ENCODE peak calls at places on chromosome 12, in ten cellular contexts. One of them, this sample, is unnamed. For H3K9me3, the result is how much of the 10 kb centered on the place peaks cover.

GRCh38 chr12:108080363-108080762 is 48.7 kb upstream of the WSCD2 start:
- DNase-seq in IMR-90: no peak
- DNase-seq in lung: no peak
- DNase-seq in neuronal stem cell: no peak
- DNase-seq in SJCRH30: no peak
- DNase-seq in GM23248: no peak
- DNase-seq in tibial artery: no peak
- DNase-seq in ovary: no peak
- DNase-seq in right atrium auricular region: no peak
- DNase-seq in upper lobe of right lung: no peak
- DNase-seq in this sample: no peak

GRCh38 chr12:73180734-73181133 is 908.6 kb downstream of the TRHDE start:
- DNase-seq in upper lobe of right lung: no peak
- DNase-seq in neuronal stem cell: no peak
- DNase-seq in IMR-90: no peak
- DNase-seq in lung: no peak
- DNase-seq in SJCRH30: no peak
- DNase-seq in ovary: no peak
- DNase-seq in right atrium auricular region: no peak
- DNase-seq in GM23248: no peak
- DNase-seq in tibial artery: no peak
- DNase-seq in this sample: no peak

GRCh38 chr12:84874125-84874824 is 38.3 kb downstream of the SLC6A15 start:
- DNase-seq in upper lobe of right lung: no peak
- DNase-seq in SJCRH30: peak
- DNase-seq in lung: no peak
- DNase-seq in neuronal stem cell: peak
- DNase-seq in IMR-90: peak
- DNase-seq in right atrium auricular region: no peak
- DNase-seq in ovary: no peak
- DNase-seq in tibial artery: no peak
- DNase-seq in GM23248: peak
- DNase-seq in this sample: no peak

GRCh38 chr12:117044311-117044710 is 54.9 kb downstream of the TESC start:
- DNase-seq in ovary: no peak
- DNase-seq in upper lobe of right lung: no peak
- DNase-seq in GM23248: no peak
- DNase-seq in tibial artery: no peak
- DNase-seq in right atrium auricular region: no peak
- DNase-seq in SJCRH30: no peak
- DNase-seq in IMR-90: no peak
- DNase-seq in lung: no peak
- DNase-seq in neuronal stem cell: no peak
- DNase-seq in this sample: no peak

GRCh38 chr12:51391047-51391837 is at the start of gene GALNT6:
- DNase-seq in right atrium auricular region: no peak
- DNase-seq in neuronal stem cell: peak
- DNase-seq in tibial artery: no peak
- DNase-seq in upper lobe of right lung: peak
- DNase-seq in IMR-90: no peak
- DNase-seq in ovary: no peak
- DNase-seq in SJCRH30: no peak
- DNase-seq in GM23248: no peak
- DNase-seq in lung: no peak
- DNase-seq in this sample: peak

GRCh38 chr12:90953956-90954421 is 987 bp downstream of the CCER1 start:
- DNase-seq in upper lobe of right lung: peak
- DNase-seq in neuronal stem cell: no peak
- DNase-seq in right atrium auricular region: no peak
- DNase-seq in lung: no peak
- DNase-seq in IMR-90: no peak
- DNase-seq in tibial artery: no peak
- DNase-seq in ovary: no peak
- DNase-seq in SJCRH30: no peak
- DNase-seq in GM23248: no peak
- DNase-seq in this sample: no peak

GRCh38 chr12:122079532-122080081 is 1.1 kb downstream of the MLXIP start:
- DNase-seq in IMR-90: no peak
- DNase-seq in neuronal stem cell: no peak
- DNase-seq in tibial artery: peak
- DNase-seq in upper lobe of right lung: peak
- DNase-seq in right atrium auricular region: no peak
- DNase-seq in GM23248: peak
- DNase-seq in SJCRH30: peak
- DNase-seq in lung: no peak
- DNase-seq in ovary: no peak
- DNase-seq in this sample: no peak

GRCh38 chr12:14913381-14913781 is 25.0 kb downstream of the ERP27 start:
- DNase-seq in lung: no peak
- DNase-seq in ovary: no peak
- DNase-seq in SJCRH30: peak
- DNase-seq in neuronal stem cell: no peak
- DNase-seq in tibial artery: no peak
- DNase-seq in upper lobe of right lung: no peak
- DNase-seq in right atrium auricular region: peak
- DNase-seq in IMR-90: no peak
- DNase-seq in GM23248: no peak
- DNase-seq in this sample: no peak

GRCh38 chr12:118925407-118926202 is 55.7 kb upstream of the SRRM4 start:
- DNase-seq in lung: no peak
- DNase-seq in right atrium auricular region: no peak
- DNase-seq in GM23248: no peak
- DNase-seq in tibial artery: no peak
- DNase-seq in upper lobe of right lung: no peak
- DNase-seq in IMR-90: no peak
- DNase-seq in ovary: no peak
- DNase-seq in SJCRH30: no peak
- DNase-seq in neuronal stem cell: no peak
- DNase-seq in this sample: no peak

GRCh38 chr12:39990122-39991101 is 115.5 kb downstream of the SLC2A13 start:
- DNase-seq in IMR-90: peak
- DNase-seq in upper lobe of right lung: peak
- DNase-seq in tibial artery: no peak
- DNase-seq in SJCRH30: peak
- DNase-seq in lung: peak
- DNase-seq in right atrium auricular region: peak
- DNase-seq in ovary: peak
- DNase-seq in neuronal stem cell: no peak
- DNase-seq in GM23248: peak
- DNase-seq in this sample: peak

GRCh38 chr12:20374775-20375174 is 6.4 kb downstream of the PDE3A start:
- DNase-seq in lung: no peak
- DNase-seq in SJCRH30: no peak
- DNase-seq in neuronal stem cell: no peak
- DNase-seq in upper lobe of right lung: no peak
- DNase-seq in ovary: no peak
- DNase-seq in right atrium auricular region: no peak
- DNase-seq in IMR-90: no peak
- DNase-seq in GM23248: no peak
- DNase-seq in tibial artery: no peak
- DNase-seq in this sample: no peak

GRCh38 chr12:95358111-95359083 is 115.6 kb upstream of the METAP2 start:
- DNase-seq in IMR-90: peak
- DNase-seq in neuronal stem cell: no peak
- DNase-seq in upper lobe of right lung: no peak
- DNase-seq in SJCRH30: no peak
- DNase-seq in ovary: no peak
- DNase-seq in GM23248: no peak
- DNase-seq in tibial artery: no peak
- DNase-seq in lung: no peak
- DNase-seq in right atrium auricular region: no peak
- DNase-seq in this sample: no peak

GRCh38 chr12:89349814-89350213 is 2.5 kb downstream of the DUSP6 start:
- DNase-seq in right atrium auricular region: no peak
- DNase-seq in SJCRH30: peak
- DNase-seq in GM23248: peak
- DNase-seq in upper lobe of right lung: no peak
- DNase-seq in IMR-90: peak
- DNase-seq in lung: peak
- DNase-seq in tibial artery: no peak
- DNase-seq in ovary: no peak
- DNase-seq in neuronal stem cell: no peak
- DNase-seq in this sample: no peak

GRCh38 chr12:108374596-108375320 is 35.6 kb upstream of the CMKLR1 start:
- DNase-seq in ovary: no peak
- DNase-seq in tibial artery: no peak
- DNase-seq in SJCRH30: no peak
- DNase-seq in IMR-90: no peak
- DNase-seq in neuronal stem cell: no peak
- DNase-seq in right atrium auricular region: no peak
- DNase-seq in upper lobe of right lung: no peak
- DNase-seq in lung: no peak
- DNase-seq in GM23248: peak
- DNase-seq in this sample: no peak

DNA sequence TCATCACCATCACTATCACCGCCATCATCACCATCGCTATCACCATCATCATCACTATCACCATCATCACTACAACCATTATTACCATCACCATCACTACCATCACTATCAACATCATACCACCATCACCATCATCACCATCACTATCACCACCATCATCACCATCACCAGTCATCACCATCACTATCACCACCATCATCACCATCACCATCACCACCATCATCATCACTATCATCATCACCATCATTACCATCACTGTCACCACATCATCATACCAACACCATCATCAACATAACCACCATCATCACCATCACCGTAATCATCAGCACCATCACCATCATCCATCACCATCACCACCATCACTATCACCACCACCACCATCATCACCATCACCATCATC is 213.8 kb downstream of the ALG10 start:
- DNase-seq in upper lobe of right lung: no peak
- DNase-seq in IMR-90: no peak
- DNase-seq in tibial artery: no peak
- DNase-seq in lung: no peak
- DNase-seq in SJCRH30: no peak
- DNase-seq in right atrium auricular region: no peak
- DNase-seq in GM23248: no peak
- DNase-seq in ovary: no peak
- DNase-seq in neuronal stem cell: no peak
- DNase-seq in this sample: no peak
- H3K9me3 ChIP-seq in upper lobe of right lung: under half
- H3K9me3 ChIP-seq in IMR-90: under half
- H3K9me3 ChIP-seq in tibial artery: under half
- H3K9me3 ChIP-seq in lung: under half
- H3K9me3 ChIP-seq in SJCRH30: under half
- H3K9me3 ChIP-seq in right atrium auricular region: under half
- H3K9me3 ChIP-seq in GM23248: under half
- H3K9me3 ChIP-seq in ovary: under half
- H3K9me3 ChIP-seq in neuronal stem cell: under half
- H3K9me3 ChIP-seq in this sample: under half

GRCh38 chr12:79927772-79928474 is 7.0 kb downstream of the PPP1R12A start:
- DNase-seq in lung: no peak
- DNase-seq in IMR-90: peak
- DNase-seq in upper lobe of right lung: no peak
- DNase-seq in GM23248: peak
- DNase-seq in SJCRH30: no peak
- DNase-seq in tibial artery: no peak
- DNase-seq in neuronal stem cell: no peak
- DNase-seq in right atrium auricular region: no peak
- DNase-seq in ovary: no peak
- DNase-seq in this sample: peak

GRCh38 chr12:79926951-79927350 is 7.9 kb downstream of the PPP1R12A start:
- DNase-seq in GM23248: no peak
- DNase-seq in right atrium auricular region: no peak
- DNase-seq in upper lobe of right lung: no peak
- DNase-seq in tibial artery: no peak
- DNase-seq in lung: no peak
- DNase-seq in IMR-90: no peak
- DNase-seq in SJCRH30: no peak
- DNase-seq in ovary: no peak
- DNase-seq in neuronal stem cell: no peak
- DNase-seq in this sample: no peak

GRCh38 chr12:79921786-79922185 is 13.1 kb downstream of the PPP1R12A start:
- DNase-seq in upper lobe of right lung: no peak
- DNase-seq in tibial artery: no peak
- DNase-seq in lung: no peak
- DNase-seq in ovary: no peak
- DNase-seq in right atrium auricular region: no peak
- DNase-seq in neuronal stem cell: no peak
- DNase-seq in SJCRH30: no peak
- DNase-seq in IMR-90: no peak
- DNase-seq in GM23248: no peak
- DNase-seq in this sample: no peak

GRCh38 chr12:79929065-79929464 is 5.8 kb downstream of the PPP1R12A start:
- DNase-seq in ovary: no peak
- DNase-seq in GM23248: no peak
- DNase-seq in SJCRH30: no peak
- DNase-seq in neuronal stem cell: no peak
- DNase-seq in IMR-90: no peak
- DNase-seq in lung: no peak
- DNase-seq in right atrium auricular region: no peak
- DNase-seq in tibial artery: no peak
- DNase-seq in upper lobe of right lung: no peak
- DNase-seq in this sample: no peak

DNA sequence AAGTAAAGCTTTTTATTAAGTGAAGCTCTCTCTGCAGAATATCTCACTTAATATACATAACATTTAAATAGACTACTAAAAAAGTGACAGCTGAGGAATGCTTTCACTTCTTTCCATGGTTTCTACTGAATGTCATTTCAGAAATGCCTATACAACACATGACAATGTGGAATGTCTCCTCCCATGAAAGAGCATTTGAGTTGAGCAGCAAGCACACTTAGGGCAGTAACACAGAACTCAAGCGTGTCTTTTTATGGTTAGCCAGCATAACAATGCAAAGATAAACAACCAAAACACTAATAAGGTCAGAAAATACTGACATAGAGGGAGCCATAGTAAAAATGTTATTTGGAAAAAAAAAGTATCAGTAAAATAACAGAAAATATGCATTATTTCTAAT is 9.4 kb downstream of the PPP1R12A start:
- DNase-seq in SJCRH30: no peak
- DNase-seq in lung: no peak
- DNase-seq in ovary: no peak
- DNase-seq in upper lobe of right lung: no peak
- DNase-seq in GM23248: no peak
- DNase-seq in right atrium auricular region: no peak
- DNase-seq in tibial artery: no peak
- DNase-seq in IMR-90: no peak
- DNase-seq in neuronal stem cell: no peak
- DNase-seq in this sample: no peak
- H3K27ac ChIP-seq in SJCRH30: no peak
- H3K27ac ChIP-seq in lung: no peak
- H3K27ac ChIP-seq in ovary: no peak
- H3K27ac ChIP-seq in upper lobe of right lung: no peak
- H3K27ac ChIP-seq in GM23248: no peak
- H3K27ac ChIP-seq in right atrium auricular region: no peak
- H3K27ac ChIP-seq in tibial artery: peak
- H3K27ac ChIP-seq in IMR-90: no peak
- H3K27ac ChIP-seq in neuronal stem cell: no peak
- H3K27ac ChIP-seq in this sample: no peak

GRCh38 chr12:100584261-100584660 is 10.8 kb downstream of the GAS2L3 start:
- DNase-seq in ovary: no peak
- DNase-seq in right atrium auricular region: no peak
- DNase-seq in IMR-90: no peak
- DNase-seq in SJCRH30: no peak
- DNase-seq in neuronal stem cell: no peak
- DNase-seq in tibial artery: no peak
- DNase-seq in lung: no peak
- DNase-seq in upper lobe of right lung: no peak
- DNase-seq in GM23248: no peak
- DNase-seq in this sample: no peak
- H3K9me3 ChIP-seq in ovary: under half
- H3K9me3 ChIP-seq in right atrium auricular region: under half
- H3K9me3 ChIP-seq in IMR-90: under half
- H3K9me3 ChIP-seq in SJCRH30: under half
- H3K9me3 ChIP-seq in neuronal stem cell: under half
- H3K9me3 ChIP-seq in tibial artery: under half
- H3K9me3 ChIP-seq in lung: under half
- H3K9me3 ChIP-seq in upper lobe of right lung: under half
- H3K9me3 ChIP-seq in GM23248: under half
- H3K9me3 ChIP-seq in this sample: under half

GRCh38 chr12:49819786-49820185 is 8.4 kb downstream of the NCKAP5L start:
- DNase-seq in IMR-90: no peak
- DNase-seq in GM23248: peak
- DNase-seq in right atrium auricular region: no peak
- DNase-seq in tibial artery: peak
- DNase-seq in neuronal stem cell: no peak
- DNase-seq in ovary: no peak
- DNase-seq in upper lobe of right lung: no peak
- DNase-seq in lung: no peak
- DNase-seq in SJCRH30: peak
- DNase-seq in this sample: no peak
- H3K27ac ChIP-seq in IMR-90: no peak
- H3K27ac ChIP-seq in GM23248: no peak
- H3K27ac ChIP-seq in right atrium auricular region: peak
- H3K27ac ChIP-seq in tibial artery: no peak
- H3K27ac ChIP-seq in neuronal stem cell: no peak
- H3K27ac ChIP-seq in ovary: no peak
- H3K27ac ChIP-seq in upper lobe of right lung: no peak
- H3K27ac ChIP-seq in lung: peak
- H3K27ac ChIP-seq in SJCRH30: no peak
- H3K27ac ChIP-seq in this sample: no peak

This sample was measured in CD4-positive, alpha-beta T cell.